ENCODE peak calls at places on chromosomes 11 and 22, in four cellular contexts. N is EH, H is AG20443, U is activated T-cell treated with anti-CD3 and anti-CD28 coated beads for 4 hours. R is an unnamed sample.

GRCh38 chr11:110724358-110724757 is 12.1 kb upstream of the ARHGAP20 start:
- DNase-seq in N (no peak), H (no peak), U (no peak), R (no peak)

GRCh38 chr11:114321621-114322257 is 25.5 kb downstream of the NNMT start:
- DNase-seq in N (peak; percentile 89), H (peak; percentile 69), U (no peak), R (peak; percentile 72)

GRCh38 chr22:22241554-22241898 is 3.1 kb upstream of the VPREB1 start:
- DNase-seq in N (no peak), H (no peak), U (no peak), R (no peak)

GRCh38 chr11:116500833-116501622 is 271.8 kb downstream of the BUD13 start:
- DNase-seq in N (no peak), H (no peak), U (no peak), R (no peak)

GRCh38 chr11:120893431-120894206 is 130.3 kb upstream of the TBCEL start:
- DNase-seq in N (no peak), H (no peak), U (no peak), R (no peak)

GRCh38 chr11:96263361-96263763 is 79.6 kb downstream of the MAML2 start:
- DNase-seq in N (peak; percentile 88), H (peak; percentile 66), U (no peak), R (peak; percentile 73)

GRCh38 chr22:41535244-41535643 is 9.0 kb downstream of the POLR3H start:
- DNase-seq in N (peak; percentile 32), H (no peak), U (no peak), R (no peak)

GRCh38 chr22:19207902-19208283 is 29.4 kb upstream of the SLC25A1 start:
- DNase-seq in N (no peak), H (no peak), U (no peak), R (no peak)

GRCh38 chr11:123451183-123451907 is 21.3 kb downstream of the GRAMD1B start:
- DNase-seq in N (no peak), H (no peak), U (no peak), R (no peak)

GRCh38 chr11:1890856-1891830 is 552 bp downstream of the PRR33 start:
- DNase-seq in N (no peak), H (peak; percentile 9), U (no peak), R (no peak)

GRCh38 chr11:122267602-122268001 is 151.6 kb upstream of the BLID start:
- DNase-seq in N (peak; percentile 69), H (peak; percentile 74), U (no peak), R (peak; percentile 84)

GRCh38 chr11:126570489-126570888 is 215.0 kb downstream of the ST3GAL4 start:
- DNase-seq in N (no peak), H (no peak), U (no peak), R (no peak)

GRCh38 chr11:109015283-109015682 is 350.4 kb downstream of the DDX10 start:
- DNase-seq in N (peak; percentile 77), H (no peak), U (no peak), R (no peak)

GRCh38 chr11:56841210-56841810 is 92.8 kb upstream of the OR9G4 start:
- DNase-seq in N (peak; percentile 66), H (peak; percentile 66), U (no peak), R (peak; percentile 72)

GRCh38 chr11:27505781-27506180 is 788 bp downstream of the LIN7C start:
- DNase-seq in N (peak; percentile 59), H (no peak), U (no peak), R (no peak)

GRCh38 chr11:35313066-35313765 is 106.1 kb downstream of the SLC1A2 start:
- DNase-seq in N (no peak), H (no peak), U (no peak), R (no peak)

GRCh38 chr11:113289341-113290187 is 24.8 kb upstream of the TTC12 start:
- DNase-seq in N (peak; percentile 64), H (peak; percentile 89), U (peak; percentile 49), R (peak; percentile 90)

GRCh38 chr22:40653361-40653760 is 16.8 kb upstream of the MRTFA start:
- DNase-seq in N (no peak), H (no peak), U (no peak), R (no peak)

GRCh38 chr11:10922944-10923343 is 65.1 kb upstream of the ZBED5 start:
- DNase-seq in N (no peak), H (no peak), U (no peak), R (no peak)

GRCh38 chr11:126419801-126420729 is 64.6 kb downstream of the ST3GAL4 start:
- DNase-seq in N (peak; percentile 45), H (no peak), U (no peak), R (no peak)

R was measured in GM03348.